ENCODE peak calls at places on chromosomes 4 and X, in five cellular contexts. One of them, this sample, is unnamed.

GRCh38 chr4:76624271-76624681 is 189.2 kb downstream of the SHROOM3 start:
- DNase-seq in gastrocnemius medialis: no peak
- DNase-seq in NCI-H345: no peak
- DNase-seq in LHCN-M2: peak; percentile 96
- DNase-seq in NCI-H1694: no peak
- DNase-seq in this sample: no peak

GRCh38 chrX:7362111-7362510 is 214.2 kb upstream of the PUDP start:
- DNase-seq in NCI-H345: no peak
- DNase-seq in NCI-H1694: no peak
- DNase-seq in LHCN-M2: no peak
- DNase-seq in gastrocnemius medialis: no peak
- DNase-seq in this sample: no peak

GRCh38 chr4:19791422-19792113 is 460.1 kb upstream of the SLIT2 start:
- DNase-seq in NCI-H1694: no peak
- DNase-seq in gastrocnemius medialis: no peak
- DNase-seq in LHCN-M2: no peak
- DNase-seq in NCI-H345: no peak
- DNase-seq in this sample: no peak

GRCh38 chrX:52979993-52980392 is 21.7 kb upstream of the FAM156A start:
- DNase-seq in NCI-H345: no peak
- DNase-seq in NCI-H1694: no peak
- DNase-seq in gastrocnemius medialis: no peak
- DNase-seq in LHCN-M2: no peak
- DNase-seq in this sample: no peak

GRCh38 chr4:39526810-39527295 is 386 bp downstream of the UGDH start:
- DNase-seq in gastrocnemius medialis: no peak
- DNase-seq in LHCN-M2: no peak
- DNase-seq in NCI-H345: no peak
- DNase-seq in NCI-H1694: no peak
- DNase-seq in this sample: peak; percentile 26

GRCh38 chr4:142913461-142914030 is 67.4 kb upstream of the INPP4B start:
- DNase-seq in NCI-H1694: no peak
- DNase-seq in gastrocnemius medialis: no peak
- DNase-seq in LHCN-M2: peak; percentile 15
- DNase-seq in NCI-H345: no peak
- DNase-seq in this sample: no peak

GRCh38 chrX:107374831-107375230 is 74.6 kb upstream of the FRMPD3 start:
- DNase-seq in NCI-H1694: no peak
- DNase-seq in LHCN-M2: no peak
- DNase-seq in gastrocnemius medialis: no peak
- DNase-seq in NCI-H345: no peak
- DNase-seq in this sample: no peak

GRCh38 chrX:19647731-19648588 is 132.7 kb upstream of the MAP3K15 start:
- DNase-seq in LHCN-M2: peak; percentile 37
- DNase-seq in NCI-H345: no peak
- DNase-seq in gastrocnemius medialis: no peak
- DNase-seq in NCI-H1694: no peak
- DNase-seq in this sample: no peak

GRCh38 chrX:24423960-24424359 is 41.1 kb upstream of the PDK3 start:
- DNase-seq in NCI-H1694: no peak
- DNase-seq in NCI-H345: peak; percentile 12
- DNase-seq in LHCN-M2: no peak
- DNase-seq in gastrocnemius medialis: no peak
- DNase-seq in this sample: no peak

GRCh38 chrX:20270557-20270880 is 3.8 kb upstream of the RPS6KA3 start:
- DNase-seq in gastrocnemius medialis: no peak
- DNase-seq in LHCN-M2: no peak
- DNase-seq in NCI-H345: no peak
- DNase-seq in NCI-H1694: no peak
- DNase-seq in this sample: no peak

GRCh38 chrX:123648028-123648810 is 84.6 kb downstream of the THOC2 start:
- DNase-seq in NCI-H1694: no peak
- DNase-seq in LHCN-M2: no peak
- DNase-seq in gastrocnemius medialis: no peak
- DNase-seq in NCI-H345: peak; percentile 43
- DNase-seq in this sample: no peak

GRCh38 chr4:70670332-70671014 is 4.2 kb upstream of the JCHAIN start:
- DNase-seq in gastrocnemius medialis: no peak
- DNase-seq in NCI-H1694: no peak
- DNase-seq in LHCN-M2: peak; percentile 37
- DNase-seq in NCI-H345: no peak
- DNase-seq in this sample: no peak

GRCh38 chr4:158020734-158021346 is 152.0 kb downstream of the GASK1B start:
- DNase-seq in LHCN-M2: peak; percentile 79
- DNase-seq in gastrocnemius medialis: no peak
- DNase-seq in NCI-H345: no peak
- DNase-seq in NCI-H1694: no peak
- DNase-seq in this sample: no peak

GRCh38 chrX:10453945-10454344 is 166.4 kb downstream of the MID1 start:
- DNase-seq in NCI-H345: no peak
- DNase-seq in gastrocnemius medialis: no peak
- DNase-seq in NCI-H1694: no peak
- DNase-seq in LHCN-M2: no peak
- DNase-seq in this sample: no peak

GRCh38 chr4:117447925-117448324 is 362.5 kb upstream of the TRAM1L1 start:
- DNase-seq in gastrocnemius medialis: no peak
- DNase-seq in LHCN-M2: no peak
- DNase-seq in NCI-H345: no peak
- DNase-seq in NCI-H1694: no peak
- DNase-seq in this sample: no peak

GRCh38 chr4:121041307-121042090 is 30.8 kb downstream of the NDNF start:
- DNase-seq in gastrocnemius medialis: no peak
- DNase-seq in LHCN-M2: peak; percentile 17
- DNase-seq in NCI-H345: no peak
- DNase-seq in NCI-H1694: no peak
- DNase-seq in this sample: no peak

GRCh38 chrX:129833153-129834004 is 10.3 kb downstream of the ZDHHC9 start:
- DNase-seq in LHCN-M2: peak; percentile 66
- DNase-seq in NCI-H1694: no peak
- DNase-seq in gastrocnemius medialis: no peak
- DNase-seq in NCI-H345: no peak
- DNase-seq in this sample: no peak

GRCh38 chrX:7083468-7084396 is 63.8 kb upstream of the STS start:
- DNase-seq in LHCN-M2: peak; percentile 93
- DNase-seq in gastrocnemius medialis: no peak
- DNase-seq in NCI-H1694: no peak
- DNase-seq in NCI-H345: no peak
- DNase-seq in this sample: no peak

GRCh38 chr4:186132577-186133277 is 28.2 kb downstream of the FAM149A start:
- DNase-seq in NCI-H1694: no peak
- DNase-seq in LHCN-M2: no peak
- DNase-seq in gastrocnemius medialis: no peak
- DNase-seq in NCI-H345: no peak
- DNase-seq in this sample: no peak

GRCh38 chr4:173318648-173319211 is 15.4 kb downstream of the HMGB2 start:
- DNase-seq in LHCN-M2: peak; percentile 69
- DNase-seq in gastrocnemius medialis: no peak
- DNase-seq in NCI-H1694: peak; percentile 49
- DNase-seq in NCI-H345: peak; percentile 16
- DNase-seq in this sample: no peak

GRCh38 chr4:84847978-84848377 is 118.5 kb downstream of the WDFY3 start:
- DNase-seq in NCI-H345: no peak
- DNase-seq in NCI-H1694: no peak
- DNase-seq in LHCN-M2: peak; percentile 40
- DNase-seq in gastrocnemius medialis: no peak
- DNase-seq in this sample: no peak

GRCh38 chrX:24890677-24891076 is 125.1 kb downstream of the ARX start:
- DNase-seq in LHCN-M2: no peak
- DNase-seq in gastrocnemius medialis: no peak
- DNase-seq in NCI-H1694: no peak
- DNase-seq in NCI-H345: no peak
- DNase-seq in this sample: no peak

GRCh38 chr4:168480991-168481588 is 798 bp upstream of the DDX60L start:
- DNase-seq in LHCN-M2: peak; percentile 88
- DNase-seq in gastrocnemius medialis: no peak
- DNase-seq in NCI-H1694: no peak
- DNase-seq in NCI-H345: peak; percentile 12
- DNase-seq in this sample: no peak

This sample was measured in NCI-H1092.